ENCODE peak calls at places on chromosomes 13 and 19, in five cellular contexts. E is stomach, H is aorta, B is GM23338, R is transverse colon. U is an unnamed sample.

GRCh38 chr19:14669940-14670339 is 4.7 kb downstream of the ADGRE3 start:
- DNase-seq in E (no peak), B (no peak), H (no peak), R (no peak), U (no peak)

GRCh38 chr19:1163283-1163933 is 10.7 kb downstream of the SBNO2 start:
- DNase-seq in E (no peak), B (no peak), R (no peak), H (no peak), U (no peak)

GRCh38 chr19:16018801-16019551 is 57.3 kb upstream of the TPM4 start:
- DNase-seq in E (peak), H (no peak), R (no peak), B (no peak), U (peak)

GRCh38 chr19:33473644-33474305 is 47.8 kb downstream of the PEPD start:
- DNase-seq in B (no peak), E (no peak), H (no peak), R (no peak), U (peak)

GRCh38 chr13:26867451-26868067 is 107.0 kb upstream of the GPR12 start:
- DNase-seq in H (no peak), R (no peak), B (peak), E (no peak), U (peak)

GRCh38 chr19:53085496-53085895 is 17.7 kb downstream of the ZNF160 start:
- DNase-seq in R (no peak), B (no peak), E (no peak), H (no peak), U (no peak)

GRCh38 chr13:29802621-29803020 is 47.8 kb downstream of the UBL3 start:
- DNase-seq in R (no peak), E (no peak), B (no peak), H (no peak), U (no peak)

GRCh38 chr13:99322297-99323103 is 15.3 kb upstream of the GPR183 start:
- DNase-seq in R (no peak), H (no peak), B (no peak), E (no peak), U (no peak)

DNA sequence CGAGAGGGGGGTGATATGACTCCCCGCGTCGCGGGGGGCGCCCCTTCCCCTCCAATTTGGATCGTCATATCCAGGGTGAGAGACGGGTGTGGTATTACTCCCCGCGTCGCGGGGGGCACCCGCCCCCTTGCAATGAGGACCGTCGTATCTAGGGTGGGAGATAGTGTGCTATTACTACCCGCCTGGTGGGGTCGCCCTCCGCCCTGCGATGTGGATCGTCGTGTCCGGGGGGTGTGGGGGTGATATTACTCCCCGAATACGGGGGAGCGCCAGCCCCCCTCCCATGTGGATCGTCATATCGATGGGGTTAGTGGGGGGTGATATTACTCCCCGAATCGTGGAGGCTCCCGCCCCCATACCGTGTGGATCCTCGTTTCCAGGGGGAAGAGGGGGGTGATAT is 29.2 kb upstream of the RGCC start:
- DNase-seq in R (no peak), E (no peak), B (peak), H (no peak), U (peak)
- H3K4me3 ChIP-seq in R (no peak), E (peak), B (peak), H (no peak), U (peak)

DNA sequence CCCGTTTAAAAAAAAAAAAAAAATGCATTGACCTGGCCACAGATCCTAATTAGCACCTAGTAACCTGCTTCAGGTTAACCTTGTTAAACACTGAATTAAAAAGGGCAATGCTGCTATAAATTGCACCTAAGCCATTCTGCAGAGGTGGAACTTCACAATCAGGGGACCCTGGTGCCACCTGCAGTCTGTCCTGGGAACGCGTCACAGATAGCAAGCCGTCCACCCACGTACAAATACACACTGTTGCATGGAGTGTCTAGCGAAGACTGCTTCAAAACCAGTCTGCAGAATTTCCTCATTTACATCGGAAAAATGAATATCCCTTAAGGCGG is 169.3 kb downstream of the COL4A1 start:
- DNase-seq in R (peak), B (no peak), H (no peak), E (no peak), U (no peak)
- H3K4me3 ChIP-seq in R (peak), B (peak), H (no peak), E (peak), U (peak)

GRCh38 chr19:13029893-13030292 is 34.6 kb downstream of the NFIX start:
- DNase-seq in B (peak), R (peak), H (peak), E (peak), U (peak)
- H3K4me3 ChIP-seq in B (no peak), R (no peak), H (no peak), E (no peak), U (no peak)

GRCh38 chr13:31904941-31905824 is 126.4 kb upstream of the FRY start:
- DNase-seq in B (no peak), H (no peak), R (no peak), E (no peak), U (no peak)
- H3K4me3 ChIP-seq in B (no peak), H (no peak), R (no peak), E (no peak), U (no peak)

GRCh38 chr19:55173186-55173716 is 6.8 kb upstream of the DNAAF3 start:
- DNase-seq in E (no peak), R (no peak), B (no peak), H (no peak), U (peak)
- H3K4me3 ChIP-seq in E (peak), R (no peak), B (peak), H (no peak), U (peak)

GRCh38 chr13:74080762-74081161 is 53.4 kb downstream of the KLF12 start:
- DNase-seq in E (no peak), B (no peak), H (no peak), R (no peak), U (no peak)

GRCh38 chr13:74073231-74073630 is 61.0 kb downstream of the KLF12 start:
- DNase-seq in R (no peak), B (no peak), H (no peak), E (no peak), U (no peak)

GRCh38 chr13:74077375-74077774 is 56.8 kb downstream of the KLF12 start:
- DNase-seq in E (no peak), H (no peak), R (no peak), B (no peak), U (no peak)

GRCh38 chr13:74074723-74075122 is 59.5 kb downstream of the KLF12 start:
- DNase-seq in H (no peak), E (no peak), B (no peak), R (no peak), U (no peak)

DNA sequence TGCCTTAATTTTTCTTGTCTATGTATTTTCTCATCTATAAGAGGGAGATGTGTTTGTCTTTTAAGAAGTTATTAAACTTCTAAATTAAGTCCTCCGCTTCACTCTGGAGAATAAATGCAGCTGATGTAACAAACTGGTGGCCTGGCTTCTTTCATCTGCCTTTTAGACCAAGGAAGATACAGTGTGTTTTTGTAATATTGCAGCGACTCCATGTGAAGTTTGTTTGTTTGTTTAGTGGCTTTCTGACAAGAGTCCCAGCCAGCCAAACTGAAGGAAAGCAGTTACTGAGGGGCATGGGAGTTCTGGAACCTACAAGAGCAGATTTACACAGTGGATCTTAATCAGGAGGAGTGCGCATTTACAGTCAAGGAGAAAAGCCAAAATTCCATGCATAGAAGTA is 56.4 kb downstream of the KLF12 start:
- DNase-seq in H (no peak), R (no peak), B (no peak), E (no peak), U (no peak)
- H3K4me3 ChIP-seq in H (no peak), R (no peak), B (no peak), E (no peak), U (no peak)

GRCh38 chr13:51829236-51829899 is 15.6 kb downstream of the TMEM272 start:
- DNase-seq in B (no peak), H (no peak), E (no peak), R (no peak), U (no peak)

GRCh38 chr13:51834581-51835158 is 10.3 kb downstream of the TMEM272 start:
- DNase-seq in H (no peak), R (no peak), E (no peak), B (no peak), U (no peak)

GRCh38 chr13:51833980-51834379 is 11.0 kb downstream of the TMEM272 start:
- DNase-seq in R (no peak), E (no peak), H (no peak), B (no peak), U (no peak)

GRCh38 chr13:51832471-51833152 is 12.4 kb downstream of the TMEM272 start:
- DNase-seq in H (no peak), E (no peak), B (peak), R (peak), U (peak)

GRCh38 chr13:51831519-51831918 is 13.5 kb downstream of the TMEM272 start:
- DNase-seq in E (no peak), H (no peak), B (no peak), R (no peak), U (no peak)
- H3K4me3 ChIP-seq in E (no peak), H (no peak), B (no peak), R (no peak), U (no peak)

DNA sequence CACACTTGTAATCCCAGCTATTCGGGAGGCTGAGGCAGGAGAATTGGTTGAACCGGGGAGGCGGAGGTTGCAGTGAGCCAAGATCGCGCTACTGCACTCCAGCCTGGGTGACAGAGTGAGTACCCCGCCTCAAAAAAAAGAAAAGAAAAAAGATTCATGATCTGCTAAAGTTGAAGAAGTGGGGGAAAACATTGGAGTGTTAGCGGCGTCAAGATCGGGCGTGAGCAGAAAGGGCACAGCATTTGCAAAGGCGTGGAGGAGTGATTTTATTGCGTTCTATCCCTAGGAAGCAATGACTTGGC is 874 bp upstream of the DNM2 start:
- DNase-seq in E (no peak), B (no peak), R (no peak), H (no peak), U (no peak)
- H3K4me3 ChIP-seq in E (peak), B (peak), R (no peak), H (no peak), U (peak)

GRCh38 chr19:35902870-35903475 is 644 bp downstream of the HCST start:
- DNase-seq in H (no peak), B (no peak), E (no peak), R (no peak), U (no peak)

GRCh38 chr19:35899547-35900214 is 659 bp downstream of the NFKBID start:
- DNase-seq in R (peak), E (peak), B (peak), H (peak), U (peak)

GRCh38 chr19:35901854-35902661 is at the start of gene HCST:
- DNase-seq in E (no peak), H (peak), R (peak), B (no peak), U (no peak)

GRCh38 chr19:35903550-35904179 is 1.3 kb downstream of the HCST start:
- DNase-seq in E (peak), H (peak), R (peak), B (peak), U (peak)

DNA sequence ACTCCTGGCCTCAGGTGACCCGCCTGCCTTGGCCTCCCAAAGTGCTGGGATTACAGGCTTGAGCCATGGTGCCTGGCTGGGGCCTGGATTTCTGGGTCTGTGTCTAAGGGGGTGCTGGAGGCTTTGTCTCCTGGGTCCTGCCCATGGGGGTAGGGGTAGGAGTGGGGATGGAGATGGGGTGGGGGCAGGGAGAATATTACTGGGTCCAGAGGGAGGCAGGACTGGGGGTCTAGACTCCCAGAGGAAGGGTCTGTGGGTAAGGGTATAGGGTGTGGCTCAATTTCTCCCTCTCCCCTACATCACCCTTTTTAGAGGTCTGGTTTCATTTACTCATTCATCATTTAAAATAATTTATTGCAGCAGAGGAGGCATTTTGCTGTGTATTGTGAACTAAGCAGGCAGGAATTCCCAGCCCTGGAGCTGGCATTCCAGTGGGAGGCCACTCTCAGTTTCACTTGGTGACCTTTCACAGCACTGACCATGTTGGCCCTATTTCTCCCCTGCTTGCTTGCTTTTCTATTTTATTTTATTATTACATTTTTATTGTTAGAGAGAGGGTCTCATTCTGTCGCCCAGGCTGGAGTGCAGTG is 810 bp upstream of the NFKBID start:
- DNase-seq in B (peak), H (no peak), E (no peak), R (no peak), U (no peak)
- H3K4me3 ChIP-seq in B (peak), H (no peak), E (peak), R (no peak), U (peak)